ENCODE peak calls at places on chromosomes 2 and 18, in eight cellular contexts. U is progenitor cell of endocrine pancreas, P is AML-193, H is OCI-LY7, V is HL-60, S is GM03348, W is NCI-H510A, I is GM10248. G is an unnamed sample.

GRCh38 chr2:61854435-61855177 is 746 bp upstream of the FAM161A start:
- DNase-seq in U (peak; percentile 85), P (peak; percentile 96), H (peak; percentile 97), V (peak; percentile 96), S (peak; percentile 96), W (peak; percentile 95), I (peak; percentile 96), G (peak; percentile 91)

GRCh38 chr2:5981241-5982055 is 289.3 kb downstream of the SOX11 start:
- DNase-seq in U (peak; percentile 11), P (no peak), H (peak; percentile 27), V (no peak), S (no peak), W (peak; percentile 17), I (no peak), G (no peak)

GRCh38 chr2:221635949-221636348 is 63.8 kb upstream of the EPHA4 start:
- DNase-seq in U (no peak), P (no peak), H (no peak), V (no peak), S (no peak), W (peak; percentile 17), I (no peak), G (no peak)

GRCh38 chr18:43571078-43571689 is 293.9 kb upstream of the SYT4 start:
- DNase-seq in U (no peak), P (peak; percentile 35), H (peak; percentile 14), V (peak; percentile 39), S (peak; percentile 45), W (no peak), I (no peak), G (peak; percentile 57)

GRCh38 chr2:26522325-26523120 is 44.6 kb upstream of the OTOF start:
- DNase-seq in U (no peak), P (no peak), H (no peak), V (no peak), S (no peak), W (no peak), I (no peak), G (no peak)

GRCh38 chr18:68693091-68693815 is 21.7 kb downstream of the TMX3 start:
- DNase-seq in U (no peak), P (no peak), H (no peak), V (no peak), S (no peak), W (no peak), I (no peak), G (no peak)

GRCh38 chr2:171410101-171410500 is 23.7 kb downstream of the METTL8 start:
- DNase-seq in U (no peak), P (no peak), H (no peak), V (no peak), S (no peak), W (no peak), I (no peak), G (no peak)

GRCh38 chr2:50785781-50786180 is 246.2 kb downstream of the NRXN1 start:
- DNase-seq in U (no peak), P (no peak), H (no peak), V (no peak), S (no peak), W (no peak), I (no peak), G (no peak)

GRCh38 chr2:230976671-230977171 is 19.2 kb upstream of the SPATA3 start:
- DNase-seq in U (no peak), P (no peak), H (no peak), V (no peak), S (no peak), W (no peak), I (no peak), G (no peak)

GRCh38 chr2:9097239-9097638 is 93.8 kb upstream of the MBOAT2 start:
- DNase-seq in U (no peak), P (no peak), H (no peak), V (no peak), S (no peak), W (no peak), I (no peak), G (no peak)

GRCh38 chr2:64332300-64332699 is 121.7 kb upstream of the LGALSL start:
- DNase-seq in U (no peak), P (no peak), H (no peak), V (no peak), S (no peak), W (no peak), I (no peak), G (no peak)

GRCh38 chr18:57397440-57397839 is 37.7 kb upstream of the ONECUT2 start:
- DNase-seq in U (no peak), P (no peak), H (no peak), V (no peak), S (no peak), W (no peak), I (no peak), G (no peak)

GRCh38 chr2:164090533-164090932 is 354.7 kb upstream of the FIGN start:
- DNase-seq in U (no peak), P (no peak), H (no peak), V (no peak), S (no peak), W (no peak), I (no peak), G (no peak)

GRCh38 chr2:120972286-120972685 is 236.6 kb downstream of the GLI2 start:
- DNase-seq in U (no peak), P (no peak), H (no peak), V (no peak), S (no peak), W (peak; percentile 83), I (no peak), G (no peak)

GRCh38 chr2:172811027-172811426 is 75.4 kb downstream of the RAPGEF4 start:
- DNase-seq in U (no peak), P (no peak), H (no peak), V (no peak), S (no peak), W (no peak), I (no peak), G (no peak)